ENCODE peak calls at places on chromosomes 16 and 17, in six cellular contexts. T, L, U, N, D and B are unnamed samples.
A peak's percentile ranks its signal among the peaks of the same experiment; 100 is the strongest.

GRCh38 chr17:79086609-79087427 is 12.2 kb downstream of the ENGASE start:
- DNase-seq in T (no peak), L (no peak), U (no peak), N (no peak), D (no peak), B (no peak)

GRCh38 chr16:71439531-71439930 is 2.3 kb downstream of the TLE7 start:
- DNase-seq in T (no peak), L (no peak), U (no peak), N (no peak), D (no peak), B (no peak)

GRCh38 chr16:84356591-84357116 is 11.7 kb upstream of the ATP2C2 start:
- DNase-seq in T (no peak), L (no peak), U (no peak), N (no peak), D (no peak), B (no peak)

GRCh38 chr16:15648135-15648730 is 1.8 kb upstream of the NDE1 start:
- DNase-seq in T (no peak), L (no peak), U (no peak), N (no peak), D (no peak), B (no peak)

GRCh38 chr16:17335826-17336492 is 134.8 kb downstream of the XYLT1 start:
- DNase-seq in T (no peak), L (no peak), U (no peak), N (no peak), D (no peak), B (no peak)

GRCh38 chr17:49951362-49952080 is 17.5 kb upstream of the DLX4 start:
- DNase-seq in T (no peak), L (no peak), U (no peak), N (no peak), D (no peak), B (no peak)

GRCh38 chr17:9890124-9890523 is 14.9 kb downstream of the RCVRN start:
- DNase-seq in T (no peak), L (peak; percentile 73), U (peak; percentile 39), N (peak; percentile 27), D (peak; percentile 96), B (peak; percentile 75)

GRCh38 chr17:78174332-78174869 is 6.0 kb downstream of the SYNGR2 start:
- DNase-seq in T (no peak), L (no peak), U (no peak), N (no peak), D (no peak), B (peak; percentile 45)

GRCh38 chr17:60525347-60525623 is 757 bp downstream of the APPBP2 start:
- DNase-seq in T (peak; percentile 20), L (no peak), U (no peak), N (no peak), D (no peak), B (no peak)

DNA sequence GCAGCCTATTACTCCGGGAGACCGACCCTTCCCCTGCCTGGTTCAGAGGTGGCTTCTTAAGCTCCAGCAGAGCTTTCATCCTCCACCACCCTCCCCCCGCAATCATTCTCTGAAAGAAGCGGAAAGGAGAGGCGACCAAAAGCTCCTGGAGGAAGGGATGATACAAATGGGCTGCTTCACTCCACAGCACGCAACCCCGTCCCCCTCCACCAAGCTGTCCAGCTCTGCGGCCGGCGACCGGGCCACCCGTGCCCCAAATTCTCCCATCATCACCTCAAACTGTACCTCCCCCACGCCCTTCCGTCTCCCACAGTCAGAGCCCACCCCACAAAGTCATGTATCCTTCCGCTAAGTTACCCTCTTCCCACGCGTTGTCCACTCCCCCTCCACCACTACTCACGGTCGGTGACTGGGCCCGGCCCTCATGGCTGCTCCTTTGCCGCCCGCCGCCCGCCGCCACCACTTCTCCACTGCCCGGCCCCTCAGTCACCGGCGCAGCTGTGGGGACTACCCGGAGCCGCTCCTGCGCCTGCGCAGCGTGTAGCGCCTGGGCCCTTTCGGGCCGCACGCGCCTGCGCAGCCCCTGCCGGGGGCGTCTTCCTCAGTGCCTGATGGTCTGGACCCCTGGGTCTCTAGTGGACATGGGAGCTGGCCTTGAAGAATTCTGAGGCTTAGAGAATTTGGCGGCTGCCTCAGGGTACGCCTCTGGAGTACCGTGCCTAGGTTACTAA is at the start of gene FAM222B:
- DNase-seq in T (peak; percentile 83), L (peak; percentile 99), U (peak; percentile 90), N (peak; percentile 93), D (peak; percentile 98), B (peak; percentile 99)
- TF ChIP-seq CTCF in T (no peak), L (no peak), U (no peak), N (no peak), D (no peak), B (no peak)

DNA sequence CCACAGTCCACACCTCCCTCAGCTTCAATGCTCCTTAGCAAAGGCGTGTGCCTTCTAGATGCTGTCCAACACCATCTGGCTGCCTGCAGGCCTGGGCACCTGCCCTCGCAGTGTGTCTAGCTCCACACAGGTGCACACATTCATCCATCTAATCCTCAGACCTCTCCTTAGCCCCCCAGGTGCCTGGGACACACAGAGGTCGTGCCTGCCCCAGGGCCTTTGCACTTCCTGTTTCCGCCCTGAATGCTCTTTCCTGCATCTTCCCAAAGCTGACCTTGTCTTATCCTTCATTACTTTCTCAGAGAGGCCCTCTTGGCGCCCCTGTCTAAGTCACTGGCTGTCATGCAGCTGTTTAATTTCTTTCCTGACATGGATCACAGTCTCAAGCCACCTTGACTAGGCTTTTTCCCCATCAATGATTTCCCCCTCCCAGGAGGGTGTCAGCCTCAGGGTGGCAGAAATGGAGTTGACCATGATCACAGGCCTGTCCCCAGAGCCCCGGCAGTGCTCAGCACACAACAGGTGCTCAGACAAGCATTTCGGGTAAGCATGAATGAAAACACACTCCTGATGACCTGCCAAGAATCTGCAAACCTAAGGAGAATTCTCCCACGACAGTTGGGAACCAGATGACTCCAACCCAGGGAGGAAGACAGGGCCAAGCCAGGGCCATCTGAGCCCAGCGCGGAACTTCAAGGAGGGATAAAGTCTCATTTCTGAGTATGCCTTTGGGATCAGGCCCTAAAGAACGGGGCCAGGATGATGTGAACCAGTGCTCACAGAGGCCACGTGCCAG is 76.3 kb downstream of the LITAF start:
- DNase-seq in T (no peak), L (no peak), U (no peak), N (no peak), D (no peak), B (no peak)
- TF ChIP-seq CTCF in T (no peak), L (no peak), U (no peak), N (no peak), D (no peak), B (no peak)

GRCh38 chr16:85752511-85753420 is 1.9 kb upstream of the C16orf74 start:
- DNase-seq in T (peak; percentile 68), L (no peak), U (no peak), N (peak; percentile 66), D (peak; percentile 88), B (no peak)
- TF ChIP-seq CTCF in T (peak; percentile 47), L (no peak), U (no peak), N (peak; percentile 69), D (peak; percentile 58), B (no peak)

GRCh38 chr17:75779250-75779986 is 5.2 kb upstream of the UNK start:
- DNase-seq in T (peak; percentile 100), L (peak; percentile 94), U (peak; percentile 96), N (peak; percentile 100), D (peak; percentile 100), B (peak; percentile 94)
- TF ChIP-seq CTCF in T (no peak), L (no peak), U (no peak), N (peak; percentile 71), D (no peak), B (no peak)

GRCh38 chr16:77223184-77223583 is 24.0 kb downstream of the SYCE1L start:
- DNase-seq in T (no peak), L (no peak), U (peak; percentile 48), N (peak; percentile 38), D (peak; percentile 89), B (peak; percentile 35)
- TF ChIP-seq CTCF in T (peak; percentile 23), L (peak; percentile 35), U (peak; percentile 63), N (peak; percentile 80), D (peak; percentile 77), B (peak; percentile 30)